ENCODE peak calls at places on chromosomes 1 and 21, in five cellular contexts. One of them, this sample, is unnamed.

GRCh38 chr1:116286541-116286971 is 86.5 kb upstream of the ATP1A1 start:
- DNase-seq in GM23338: no peak
- DNase-seq in OCI-LY7: no peak
- DNase-seq in GM12865: peak
- DNase-seq in H9: no peak
- DNase-seq in this sample: no peak

GRCh38 chr1:88612783-88613182 is 71.3 kb upstream of the PKN2 start:
- DNase-seq in GM23338: no peak
- DNase-seq in OCI-LY7: no peak
- DNase-seq in GM12865: no peak
- DNase-seq in H9: no peak
- DNase-seq in this sample: no peak

GRCh38 chr1:6467224-6467623 is 1.3 kb upstream of the TNFRSF25 start:
- DNase-seq in GM23338: no peak
- DNase-seq in OCI-LY7: no peak
- DNase-seq in GM12865: no peak
- DNase-seq in H9: no peak
- DNase-seq in this sample: peak

GRCh38 chr1:77958391-77958790 is 20.5 kb downstream of the FUBP1 start:
- DNase-seq in GM23338: no peak
- DNase-seq in OCI-LY7: no peak
- DNase-seq in GM12865: no peak
- DNase-seq in H9: no peak
- DNase-seq in this sample: no peak

GRCh38 chr1:237814319-237814924 is 76.3 kb downstream of the ZP4 start:
- DNase-seq in GM23338: peak
- DNase-seq in OCI-LY7: peak
- DNase-seq in GM12865: peak
- DNase-seq in H9: no peak
- DNase-seq in this sample: peak

GRCh38 chr1:228311091-228311490 is 95.5 kb downstream of the TRIM11 start:
- DNase-seq in GM23338: no peak
- DNase-seq in OCI-LY7: no peak
- DNase-seq in GM12865: no peak
- DNase-seq in H9: no peak
- DNase-seq in this sample: peak

GRCh38 chr1:223750730-223751572 is 38.6 kb downstream of the CAPN2 start:
- DNase-seq in GM23338: no peak
- DNase-seq in OCI-LY7: no peak
- DNase-seq in GM12865: no peak
- DNase-seq in H9: no peak
- DNase-seq in this sample: no peak

GRCh38 chr1:19042675-19043578 is 86.5 kb upstream of the IFFO2 start:
- DNase-seq in GM23338: peak
- DNase-seq in OCI-LY7: no peak
- DNase-seq in GM12865: no peak
- DNase-seq in H9: peak
- DNase-seq in this sample: no peak

GRCh38 chr21:39685991-39686390 is 59.0 kb upstream of the IGSF5 start:
- DNase-seq in GM23338: no peak
- DNase-seq in OCI-LY7: no peak
- DNase-seq in GM12865: no peak
- DNase-seq in H9: no peak
- DNase-seq in this sample: no peak

GRCh38 chr1:240465531-240465940 is 146.4 kb downstream of the GREM2 start:
- DNase-seq in GM23338: peak
- DNase-seq in OCI-LY7: no peak
- DNase-seq in GM12865: no peak
- DNase-seq in H9: peak
- DNase-seq in this sample: no peak

GRCh38 chr1:30420519-30421050 is 302.8 kb downstream of the MATN1 start:
- DNase-seq in GM23338: no peak
- DNase-seq in OCI-LY7: no peak
- DNase-seq in GM12865: no peak
- DNase-seq in H9: peak
- DNase-seq in this sample: no peak

GRCh38 chr21:36646645-36647044 is 52.3 kb upstream of the SIM2 start:
- DNase-seq in GM23338: no peak
- DNase-seq in OCI-LY7: no peak
- DNase-seq in GM12865: no peak
- DNase-seq in H9: no peak
- DNase-seq in this sample: no peak

GRCh38 chr1:221203224-221204054 is 324.2 kb downstream of the HLX start:
- DNase-seq in GM23338: peak
- DNase-seq in OCI-LY7: peak
- DNase-seq in GM12865: peak
- DNase-seq in H9: peak
- DNase-seq in this sample: peak

GRCh38 chr1:209670441-209671082 is 4.7 kb upstream of the G0S2 start:
- DNase-seq in GM23338: no peak
- DNase-seq in OCI-LY7: no peak
- DNase-seq in GM12865: no peak
- DNase-seq in H9: no peak
- DNase-seq in this sample: no peak

GRCh38 chr1:204080163-204080903 is 7.4 kb downstream of the SOX13 start:
- DNase-seq in GM23338: peak
- DNase-seq in OCI-LY7: no peak
- DNase-seq in GM12865: no peak
- DNase-seq in H9: peak
- DNase-seq in this sample: peak

GRCh38 chr1:9155879-9156278 is 27.0 kb upstream of the GPR157 start:
- DNase-seq in GM23338: no peak
- DNase-seq in OCI-LY7: no peak
- DNase-seq in GM12865: no peak
- DNase-seq in H9: no peak
- DNase-seq in this sample: peak

GRCh38 chr1:166888710-166889109 is 12.6 kb upstream of the TADA1 start:
- DNase-seq in GM23338: no peak
- DNase-seq in OCI-LY7: no peak
- DNase-seq in GM12865: no peak
- DNase-seq in H9: no peak
- DNase-seq in this sample: no peak

GRCh38 chr21:37748351-37748750 is 167.9 kb downstream of the KCNJ6 start:
- DNase-seq in GM23338: no peak
- DNase-seq in OCI-LY7: no peak
- DNase-seq in GM12865: no peak
- DNase-seq in H9: no peak
- DNase-seq in this sample: no peak

GRCh38 chr1:220528679-220529529 is 968 bp downstream of the MARK1 start:
- DNase-seq in GM23338: peak
- DNase-seq in OCI-LY7: no peak
- DNase-seq in GM12865: peak
- DNase-seq in H9: peak
- DNase-seq in this sample: peak

GRCh38 chr21:38229260-38229877 is 27.4 kb upstream of the KCNJ15 start:
- DNase-seq in GM23338: peak
- DNase-seq in OCI-LY7: peak
- DNase-seq in GM12865: no peak
- DNase-seq in H9: no peak
- DNase-seq in this sample: no peak

GRCh38 chr1:162861101-162861500 is at the start of gene CCDC190:
- DNase-seq in GM23338: peak
- DNase-seq in OCI-LY7: no peak
- DNase-seq in GM12865: no peak
- DNase-seq in H9: peak
- DNase-seq in this sample: no peak

GRCh38 chr1:82795503-82796149 is 994.9 kb downstream of the ADGRL2 start:
- DNase-seq in GM23338: peak
- DNase-seq in OCI-LY7: no peak
- DNase-seq in GM12865: no peak
- DNase-seq in H9: no peak
- DNase-seq in this sample: no peak

GRCh38 chr1:184146202-184146601 is 94.7 kb downstream of the TSEN15 start:
- DNase-seq in GM23338: no peak
- DNase-seq in OCI-LY7: no peak
- DNase-seq in GM12865: no peak
- DNase-seq in H9: no peak
- DNase-seq in this sample: no peak

GRCh38 chr1:184145083-184145482 is 93.6 kb downstream of the TSEN15 start:
- DNase-seq in GM23338: no peak
- DNase-seq in OCI-LY7: no peak
- DNase-seq in GM12865: no peak
- DNase-seq in H9: no peak
- DNase-seq in this sample: no peak

GRCh38 chr1:184141481-184141880 is 90.0 kb downstream of the TSEN15 start:
- DNase-seq in GM23338: no peak
- DNase-seq in OCI-LY7: no peak
- DNase-seq in GM12865: no peak
- DNase-seq in H9: no peak
- DNase-seq in this sample: no peak

DNA sequence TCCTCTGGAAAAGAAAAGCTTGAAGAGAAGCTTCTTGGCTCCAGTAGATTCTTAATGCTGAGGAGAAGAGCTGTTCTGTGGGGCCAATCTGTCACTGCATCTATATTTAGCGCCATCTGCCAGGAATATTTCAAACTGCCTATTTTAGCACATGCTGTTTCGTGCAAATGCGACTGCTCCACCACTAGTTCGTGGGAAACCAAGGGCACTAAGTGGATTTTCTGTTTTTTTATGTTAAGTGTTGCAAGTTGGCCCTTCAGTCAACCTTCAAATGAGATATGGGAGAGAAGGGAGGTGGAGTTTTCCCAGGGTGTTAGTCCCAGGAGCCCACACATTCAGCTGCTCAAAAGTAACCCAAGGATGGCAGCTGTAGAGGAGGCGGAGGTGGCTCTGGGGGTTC is 91.9 kb downstream of the TSEN15 start:
- DNase-seq in GM23338: peak
- DNase-seq in OCI-LY7: no peak
- DNase-seq in GM12865: no peak
- DNase-seq in H9: no peak
- DNase-seq in this sample: no peak
- TF ChIP-seq CTCF in GM23338: no peak
- TF ChIP-seq CTCF in OCI-LY7: no peak
- TF ChIP-seq CTCF in GM12865: no peak
- TF ChIP-seq CTCF in H9: no peak
- TF ChIP-seq CTCF in this sample: peak

GRCh38 chr1:186950547-186950946 is 121.8 kb downstream of the PLA2G4A start:
- DNase-seq in GM23338: no peak
- DNase-seq in OCI-LY7: no peak
- DNase-seq in GM12865: no peak
- DNase-seq in H9: no peak
- DNase-seq in this sample: no peak

GRCh38 chr1:186943891-186944686 is 115.3 kb downstream of the PLA2G4A start:
- DNase-seq in GM23338: no peak
- DNase-seq in OCI-LY7: no peak
- DNase-seq in GM12865: no peak
- DNase-seq in H9: no peak
- DNase-seq in this sample: no peak

GRCh38 chr1:186949173-186949572 is 120.4 kb downstream of the PLA2G4A start:
- DNase-seq in GM23338: no peak
- DNase-seq in OCI-LY7: no peak
- DNase-seq in GM12865: no peak
- DNase-seq in H9: no peak
- DNase-seq in this sample: no peak

GRCh38 chr1:186945146-186945545 is 116.4 kb downstream of the PLA2G4A start:
- DNase-seq in GM23338: no peak
- DNase-seq in OCI-LY7: no peak
- DNase-seq in GM12865: no peak
- DNase-seq in H9: no peak
- DNase-seq in this sample: no peak

DNA sequence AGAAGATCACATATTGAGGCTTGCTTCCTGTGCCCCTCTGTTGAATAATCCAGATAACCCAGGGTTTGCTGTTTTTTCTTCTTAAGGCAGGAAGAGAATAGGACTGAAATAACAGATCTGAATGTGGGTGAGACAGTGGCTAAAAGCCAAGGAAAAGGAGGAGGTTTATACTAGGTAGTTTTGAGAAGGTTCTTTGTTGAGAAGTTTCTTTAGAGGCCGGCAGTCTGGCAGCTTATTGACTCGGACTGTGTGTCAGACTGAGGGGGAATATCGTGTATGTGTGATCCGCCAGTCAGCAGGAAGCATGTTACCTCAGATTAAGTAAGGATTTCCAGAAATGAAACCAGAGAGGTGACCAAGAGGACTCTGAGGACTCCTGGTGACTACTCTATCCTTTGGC is 119.8 kb downstream of the PLA2G4A start:
- DNase-seq in GM23338: no peak
- DNase-seq in OCI-LY7: no peak
- DNase-seq in GM12865: no peak
- DNase-seq in H9: no peak
- DNase-seq in this sample: no peak
- TF ChIP-seq CTCF in GM23338: no peak
- TF ChIP-seq CTCF in OCI-LY7: no peak
- TF ChIP-seq CTCF in GM12865: no peak
- TF ChIP-seq CTCF in H9: no peak
- TF ChIP-seq CTCF in this sample: no peak

GRCh38 chr1:37472281-37472680 is 2.1 kb upstream of the ZC3H12A start:
- DNase-seq in GM23338: no peak
- DNase-seq in OCI-LY7: no peak
- DNase-seq in GM12865: no peak
- DNase-seq in H9: no peak
- DNase-seq in this sample: no peak

GRCh38 chr1:37474051-37474696 is at the start of gene ZC3H12A:
- DNase-seq in GM23338: peak
- DNase-seq in OCI-LY7: peak
- DNase-seq in GM12865: peak
- DNase-seq in H9: peak
- DNase-seq in this sample: peak

GRCh38 chr1:37472994-37473393 is 1.4 kb upstream of the ZC3H12A start:
- DNase-seq in GM23338: no peak
- DNase-seq in OCI-LY7: no peak
- DNase-seq in GM12865: no peak
- DNase-seq in H9: no peak
- DNase-seq in this sample: peak

GRCh38 chr1:37474697-37475379 is 458 bp downstream of the ZC3H12A start:
- DNase-seq in GM23338: peak
- DNase-seq in OCI-LY7: peak
- DNase-seq in GM12865: no peak
- DNase-seq in H9: no peak
- DNase-seq in this sample: peak

GRCh38 chr1:37473431-37474050 is 839 bp upstream of the ZC3H12A start:
- DNase-seq in GM23338: no peak
- DNase-seq in OCI-LY7: peak
- DNase-seq in GM12865: no peak
- DNase-seq in H9: no peak
- DNase-seq in this sample: peak
- TF ChIP-seq CTCF in GM23338: no peak
- TF ChIP-seq CTCF in OCI-LY7: peak
- TF ChIP-seq CTCF in GM12865: no peak
- TF ChIP-seq CTCF in H9: no peak
- TF ChIP-seq CTCF in this sample: peak

GRCh38 chr1:55065649-55066048 is 26.3 kb downstream of the PCSK9 start:
- DNase-seq in GM23338: no peak
- DNase-seq in OCI-LY7: no peak
- DNase-seq in GM12865: no peak
- DNase-seq in H9: peak
- DNase-seq in this sample: no peak

GRCh38 chr1:55062801-55063561 is 23.6 kb downstream of the PCSK9 start:
- DNase-seq in GM23338: no peak
- DNase-seq in OCI-LY7: no peak
- DNase-seq in GM12865: no peak
- DNase-seq in H9: peak
- DNase-seq in this sample: peak

GRCh38 chr1:55064861-55065263 is 25.5 kb downstream of the PCSK9 start:
- DNase-seq in GM23338: no peak
- DNase-seq in OCI-LY7: no peak
- DNase-seq in GM12865: no peak
- DNase-seq in H9: peak
- DNase-seq in this sample: peak

GRCh38 chr1:55063562-55063942 is 24.2 kb downstream of the PCSK9 start:
- DNase-seq in GM23338: no peak
- DNase-seq in OCI-LY7: no peak
- DNase-seq in GM12865: no peak
- DNase-seq in H9: no peak
- DNase-seq in this sample: no peak

GRCh38 chr1:55064071-55064581 is 24.8 kb downstream of the PCSK9 start:
- DNase-seq in GM23338: peak
- DNase-seq in OCI-LY7: peak
- DNase-seq in GM12865: peak
- DNase-seq in H9: peak
- DNase-seq in this sample: peak
- TF ChIP-seq CTCF in GM23338: peak
- TF ChIP-seq CTCF in OCI-LY7: peak
- TF ChIP-seq CTCF in GM12865: peak
- TF ChIP-seq CTCF in H9: peak
- TF ChIP-seq CTCF in this sample: no peak